ENCODE peak calls at places on chromosome 15, in five cellular contexts. One of them, this sample, is unnamed. For H3K9me3, the result is how much of the 10 kb centered on the place peaks cover.

GRCh38 chr15:89781055-89781454 is 4.9 kb downstream of the MESP2 start:
- DNase-seq in mucosa of descending colon: peak
- DNase-seq in GM12878: no peak
- DNase-seq in CD4-positive, CD25-positive, alpha-beta regulatory T cell: peak
- DNase-seq in naive thymus-derived CD4-positive, alpha-beta T cell: no peak
- DNase-seq in this sample: no peak

GRCh38 chr15:39580117-39580629 is 706 bp upstream of the THBS1 start:
- DNase-seq in mucosa of descending colon: peak
- DNase-seq in GM12878: no peak
- DNase-seq in CD4-positive, CD25-positive, alpha-beta regulatory T cell: peak
- DNase-seq in naive thymus-derived CD4-positive, alpha-beta T cell: peak
- DNase-seq in this sample: peak

GRCh38 chr15:52021128-52021671 is 2.2 kb downstream of the MAPK6 start:
- DNase-seq in mucosa of descending colon: no peak
- DNase-seq in GM12878: no peak
- DNase-seq in CD4-positive, CD25-positive, alpha-beta regulatory T cell: peak
- DNase-seq in naive thymus-derived CD4-positive, alpha-beta T cell: no peak
- DNase-seq in this sample: peak

GRCh38 chr15:42549052-42549491 is 434 bp downstream of the HAUS2 start:
- DNase-seq in mucosa of descending colon: no peak
- DNase-seq in GM12878: no peak
- DNase-seq in CD4-positive, CD25-positive, alpha-beta regulatory T cell: no peak
- DNase-seq in naive thymus-derived CD4-positive, alpha-beta T cell: no peak
- DNase-seq in this sample: no peak

GRCh38 chr15:67043939-67044771 is 21.2 kb upstream of the SMAD3 start:
- DNase-seq in mucosa of descending colon: no peak
- DNase-seq in GM12878: no peak
- DNase-seq in CD4-positive, CD25-positive, alpha-beta regulatory T cell: no peak
- DNase-seq in naive thymus-derived CD4-positive, alpha-beta T cell: no peak
- DNase-seq in this sample: no peak

GRCh38 chr15:73212424-73212823 is 156.3 kb downstream of the HCN4 start:
- DNase-seq in mucosa of descending colon: no peak
- DNase-seq in GM12878: no peak
- DNase-seq in CD4-positive, CD25-positive, alpha-beta regulatory T cell: no peak
- DNase-seq in naive thymus-derived CD4-positive, alpha-beta T cell: no peak
- DNase-seq in this sample: no peak

GRCh38 chr15:85314139-85314538 is 66.3 kb upstream of the AKAP13 start:
- DNase-seq in mucosa of descending colon: no peak
- DNase-seq in GM12878: no peak
- DNase-seq in CD4-positive, CD25-positive, alpha-beta regulatory T cell: no peak
- DNase-seq in naive thymus-derived CD4-positive, alpha-beta T cell: no peak
- DNase-seq in this sample: no peak

GRCh38 chr15:78925076-78925624 is 19.7 kb downstream of the CTSH start:
- DNase-seq in mucosa of descending colon: no peak
- DNase-seq in GM12878: no peak
- DNase-seq in CD4-positive, CD25-positive, alpha-beta regulatory T cell: no peak
- DNase-seq in naive thymus-derived CD4-positive, alpha-beta T cell: no peak
- DNase-seq in this sample: no peak

GRCh38 chr15:87877114-87877810 is 379.3 kb downstream of the NTRK3 start:
- DNase-seq in mucosa of descending colon: no peak
- DNase-seq in GM12878: no peak
- DNase-seq in CD4-positive, CD25-positive, alpha-beta regulatory T cell: no peak
- DNase-seq in naive thymus-derived CD4-positive, alpha-beta T cell: no peak
- DNase-seq in this sample: no peak

GRCh38 chr15:68626739-68627138 is 47.9 kb downstream of the CORO2B start:
- DNase-seq in mucosa of descending colon: no peak
- DNase-seq in GM12878: no peak
- DNase-seq in CD4-positive, CD25-positive, alpha-beta regulatory T cell: no peak
- DNase-seq in naive thymus-derived CD4-positive, alpha-beta T cell: no peak
- DNase-seq in this sample: no peak

GRCh38 chr15:33490703-33491102 is 179.9 kb downstream of the RYR3 start:
- DNase-seq in mucosa of descending colon: no peak
- DNase-seq in GM12878: no peak
- DNase-seq in CD4-positive, CD25-positive, alpha-beta regulatory T cell: no peak
- DNase-seq in naive thymus-derived CD4-positive, alpha-beta T cell: no peak
- DNase-seq in this sample: no peak

GRCh38 chr15:77410701-77411613 is 8.9 kb downstream of the PEAK1 start:
- DNase-seq in mucosa of descending colon: no peak
- DNase-seq in GM12878: no peak
- DNase-seq in CD4-positive, CD25-positive, alpha-beta regulatory T cell: no peak
- DNase-seq in naive thymus-derived CD4-positive, alpha-beta T cell: no peak
- DNase-seq in this sample: no peak

GRCh38 chr15:71182522-71182921 is 67.3 kb downstream of the THSD4 start:
- DNase-seq in mucosa of descending colon: no peak
- DNase-seq in GM12878: no peak
- DNase-seq in CD4-positive, CD25-positive, alpha-beta regulatory T cell: no peak
- DNase-seq in naive thymus-derived CD4-positive, alpha-beta T cell: no peak
- DNase-seq in this sample: no peak

DNA sequence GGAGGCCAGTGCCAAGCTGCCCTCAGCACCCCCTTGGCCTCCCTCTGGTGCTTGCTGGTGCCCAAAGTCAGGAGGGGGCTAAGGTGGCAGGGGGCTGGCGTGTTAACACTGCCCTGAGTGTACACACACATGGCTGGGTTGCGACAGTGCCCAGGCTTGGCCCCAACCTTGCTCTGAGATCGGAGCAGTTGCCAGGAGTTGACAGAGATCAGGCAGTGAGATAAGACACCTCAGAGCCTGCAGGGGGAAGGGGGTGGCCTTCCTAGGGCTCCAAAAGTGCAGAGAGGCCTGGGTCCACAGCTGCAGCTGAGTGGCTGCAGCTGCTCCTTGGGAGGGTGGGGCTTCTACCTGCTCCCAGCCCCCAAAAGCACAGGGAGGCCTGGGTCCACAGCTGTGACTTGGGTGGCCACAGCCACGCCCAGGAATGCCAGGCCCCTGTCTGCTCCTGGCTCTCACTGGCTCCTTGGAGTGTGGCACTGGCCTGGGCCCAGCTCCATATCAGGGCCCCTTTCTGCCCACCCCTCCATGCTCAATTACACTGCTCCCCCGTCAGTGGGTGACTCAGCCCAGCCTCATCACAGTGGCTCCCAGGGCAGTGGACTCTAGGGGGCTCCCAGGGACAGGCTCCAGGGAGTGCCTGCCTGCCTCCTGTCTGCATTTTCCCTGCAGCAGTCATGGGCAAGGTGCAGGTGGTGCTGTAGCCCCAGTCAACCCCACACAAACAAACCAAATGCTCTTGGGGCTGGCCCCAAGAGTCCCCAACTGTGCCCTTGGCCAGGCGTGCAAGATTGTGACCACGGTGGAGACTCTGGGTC is 56.4 kb upstream of the C15orf39 start:
- DNase-seq in mucosa of descending colon: no peak
- DNase-seq in GM12878: no peak
- DNase-seq in CD4-positive, CD25-positive, alpha-beta regulatory T cell: no peak
- DNase-seq in naive thymus-derived CD4-positive, alpha-beta T cell: no peak
- DNase-seq in this sample: no peak
- H3K9me3 ChIP-seq in mucosa of descending colon: under half
- H3K9me3 ChIP-seq in GM12878: under half
- H3K9me3 ChIP-seq in CD4-positive, CD25-positive, alpha-beta regulatory T cell: under half
- H3K9me3 ChIP-seq in naive thymus-derived CD4-positive, alpha-beta T cell: under half
- H3K9me3 ChIP-seq in this sample: under half

GRCh38 chr15:47158573-47158972 is 558.7 kb upstream of the SEMA6D start:
- DNase-seq in mucosa of descending colon: no peak
- DNase-seq in GM12878: no peak
- DNase-seq in CD4-positive, CD25-positive, alpha-beta regulatory T cell: no peak
- DNase-seq in naive thymus-derived CD4-positive, alpha-beta T cell: no peak
- DNase-seq in this sample: no peak
- H3K9me3 ChIP-seq in mucosa of descending colon: under half
- H3K9me3 ChIP-seq in GM12878: under half
- H3K9me3 ChIP-seq in CD4-positive, CD25-positive, alpha-beta regulatory T cell: under half
- H3K9me3 ChIP-seq in naive thymus-derived CD4-positive, alpha-beta T cell: under half
- H3K9me3 ChIP-seq in this sample: under half

GRCh38 chr15:25188051-25188450 is 233.3 kb downstream of the SNRPN start:
- DNase-seq in mucosa of descending colon: no peak
- DNase-seq in GM12878: no peak
- DNase-seq in CD4-positive, CD25-positive, alpha-beta regulatory T cell: no peak
- DNase-seq in naive thymus-derived CD4-positive, alpha-beta T cell: no peak
- DNase-seq in this sample: no peak
- H3K9me3 ChIP-seq in mucosa of descending colon: half or more
- H3K9me3 ChIP-seq in GM12878: under half
- H3K9me3 ChIP-seq in CD4-positive, CD25-positive, alpha-beta regulatory T cell: half or more
- H3K9me3 ChIP-seq in naive thymus-derived CD4-positive, alpha-beta T cell: under half
- H3K9me3 ChIP-seq in this sample: under half

GRCh38 chr15:25054329-25054728 is 99.5 kb downstream of the SNRPN start:
- DNase-seq in mucosa of descending colon: no peak
- DNase-seq in GM12878: no peak
- DNase-seq in CD4-positive, CD25-positive, alpha-beta regulatory T cell: no peak
- DNase-seq in naive thymus-derived CD4-positive, alpha-beta T cell: no peak
- DNase-seq in this sample: no peak

GRCh38 chr15:25053000-25053815 is 98.4 kb downstream of the SNRPN start:
- DNase-seq in mucosa of descending colon: no peak
- DNase-seq in GM12878: no peak
- DNase-seq in CD4-positive, CD25-positive, alpha-beta regulatory T cell: no peak
- DNase-seq in naive thymus-derived CD4-positive, alpha-beta T cell: no peak
- DNase-seq in this sample: no peak

GRCh38 chr15:25056484-25057429 is 102.0 kb downstream of the SNRPN start:
- DNase-seq in mucosa of descending colon: no peak
- DNase-seq in GM12878: no peak
- DNase-seq in CD4-positive, CD25-positive, alpha-beta regulatory T cell: no peak
- DNase-seq in naive thymus-derived CD4-positive, alpha-beta T cell: no peak
- DNase-seq in this sample: no peak

GRCh38 chr15:25055356-25056068 is 100.7 kb downstream of the SNRPN start:
- DNase-seq in mucosa of descending colon: no peak
- DNase-seq in GM12878: no peak
- DNase-seq in CD4-positive, CD25-positive, alpha-beta regulatory T cell: no peak
- DNase-seq in naive thymus-derived CD4-positive, alpha-beta T cell: no peak
- DNase-seq in this sample: no peak

DNA sequence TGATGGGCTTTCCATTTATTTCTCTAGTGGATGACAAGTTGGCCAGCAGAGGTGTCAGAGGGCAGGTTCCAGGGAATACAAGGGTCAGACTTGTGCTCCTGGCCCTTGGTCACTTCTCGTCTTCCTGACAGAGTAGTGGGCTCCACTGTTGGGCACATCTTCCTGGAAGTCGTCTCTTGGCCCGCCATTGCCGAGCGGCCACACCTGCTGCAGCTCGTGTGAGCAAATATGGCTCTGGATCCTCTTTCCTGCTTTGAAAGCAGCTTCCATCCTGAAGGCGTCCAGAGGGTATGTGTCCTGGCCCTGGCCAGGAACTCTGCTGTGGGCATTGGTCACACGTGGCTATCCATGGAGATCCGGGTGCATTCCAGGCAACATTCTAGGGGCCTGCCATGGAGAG is 100.2 kb downstream of the SNRPN start:
- DNase-seq in mucosa of descending colon: no peak
- DNase-seq in GM12878: no peak
- DNase-seq in CD4-positive, CD25-positive, alpha-beta regulatory T cell: no peak
- DNase-seq in naive thymus-derived CD4-positive, alpha-beta T cell: no peak
- DNase-seq in this sample: no peak
- H3K9me3 ChIP-seq in mucosa of descending colon: half or more
- H3K9me3 ChIP-seq in GM12878: half or more
- H3K9me3 ChIP-seq in CD4-positive, CD25-positive, alpha-beta regulatory T cell: half or more
- H3K9me3 ChIP-seq in naive thymus-derived CD4-positive, alpha-beta T cell: half or more
- H3K9me3 ChIP-seq in this sample: half or more

GRCh38 chr15:75313116-75313845 is 22.6 kb upstream of the COMMD4 start:
- DNase-seq in mucosa of descending colon: no peak
- DNase-seq in GM12878: no peak
- DNase-seq in CD4-positive, CD25-positive, alpha-beta regulatory T cell: no peak
- DNase-seq in naive thymus-derived CD4-positive, alpha-beta T cell: no peak
- DNase-seq in this sample: no peak

GRCh38 chr15:75309711-75310110 is 26.2 kb upstream of the COMMD4 start:
- DNase-seq in mucosa of descending colon: no peak
- DNase-seq in GM12878: no peak
- DNase-seq in CD4-positive, CD25-positive, alpha-beta regulatory T cell: no peak
- DNase-seq in naive thymus-derived CD4-positive, alpha-beta T cell: no peak
- DNase-seq in this sample: no peak

DNA sequence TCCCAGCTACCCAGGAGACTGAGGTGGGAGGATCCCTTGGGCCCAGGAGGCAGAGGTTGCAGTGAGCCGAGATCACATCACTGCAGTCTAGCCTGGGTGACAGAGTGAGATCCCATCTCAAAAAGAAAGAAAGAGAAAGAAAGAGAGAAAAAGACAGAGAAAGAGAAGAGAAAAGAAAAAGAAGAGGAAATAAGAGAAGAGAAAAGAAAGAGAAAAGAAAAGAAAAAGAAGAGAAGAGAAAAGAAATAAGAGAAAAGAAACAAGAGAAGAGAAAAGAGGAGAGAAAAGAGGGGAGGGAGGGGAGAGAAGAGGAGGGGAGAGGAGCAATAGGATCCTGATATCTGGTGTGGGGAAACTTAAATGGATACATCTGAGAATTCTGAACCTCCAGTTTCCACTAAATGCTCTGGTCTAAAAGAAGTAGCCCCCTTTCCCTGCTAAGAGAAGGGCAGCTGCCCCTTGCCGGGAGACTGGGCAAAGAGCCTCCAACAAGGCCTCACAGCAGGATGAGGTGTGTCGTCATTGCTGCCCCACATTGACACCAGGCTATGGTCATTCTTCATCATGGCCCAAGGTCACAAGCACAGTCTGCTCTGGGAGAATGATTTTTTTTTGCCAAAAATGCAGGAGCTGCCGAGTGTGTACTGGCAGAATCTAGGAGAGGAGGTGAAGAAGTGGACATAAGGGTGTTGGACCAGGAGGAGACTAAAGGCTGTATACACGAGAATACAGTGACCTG is 21.1 kb upstream of the COMMD4 start:
- DNase-seq in mucosa of descending colon: no peak
- DNase-seq in GM12878: no peak
- DNase-seq in CD4-positive, CD25-positive, alpha-beta regulatory T cell: no peak
- DNase-seq in naive thymus-derived CD4-positive, alpha-beta T cell: no peak
- DNase-seq in this sample: no peak
- H3K9me3 ChIP-seq in mucosa of descending colon: under half
- H3K9me3 ChIP-seq in GM12878: under half
- H3K9me3 ChIP-seq in CD4-positive, CD25-positive, alpha-beta regulatory T cell: under half
- H3K9me3 ChIP-seq in naive thymus-derived CD4-positive, alpha-beta T cell: under half
- H3K9me3 ChIP-seq in this sample: under half